ENCODE peak calls at places on chromosomes 7 and 10, in seven cellular contexts. R is NCI-H2029; U is ACHN; O is mesothelial cell of epicardium; I is T-helper 2 cell; H is stimulated activated CD8-positive, alpha-beta memory T cell treated with anti-CD3 and anti-CD28 coated beads, Interleukin-12 subunit alpha, Interleukin-12 subunit beta, amount 100 ng/mL, for 1 hour; J is NT2/D1. T is an unnamed sample.

GRCh38 chr10:17138450-17139062 is 8.9 kb upstream of the CUBN start:
- DNase-seq in R (no peak), U (no peak), O (no peak), I (no peak), H (no peak), J (no peak), T (no peak)

GRCh38 chr7:96832107-96832506 is 122.5 kb upstream of the SEM1 start:
- DNase-seq in R (no peak), U (no peak), O (no peak), I (no peak), H (no peak), J (no peak), T (no peak)

GRCh38 chr10:115093776-115094361 is 704 bp downstream of the ATRNL1 start:
- DNase-seq in R (no peak), U (peak), O (no peak), I (no peak), H (no peak), J (peak), T (no peak)

GRCh38 chr7:112174192-112174591 is 32.0 kb downstream of the DOCK4 start:
- DNase-seq in R (no peak), U (no peak), O (no peak), I (no peak), H (no peak), J (no peak), T (no peak)

GRCh38 chr10:62093863-62094291 is 174.8 kb downstream of the RTKN2 start:
- DNase-seq in R (no peak), U (peak), O (no peak), I (no peak), H (no peak), J (no peak), T (no peak)

GRCh38 chr7:1062296-1063294 is 18.2 kb downstream of the GPR146 start:
- DNase-seq in R (no peak), U (no peak), O (no peak), I (no peak), H (no peak), J (no peak), T (no peak)

GRCh38 chr7:149794665-149795064 is 21.3 kb upstream of the ZNF467 start:
- DNase-seq in R (no peak), U (no peak), O (no peak), I (no peak), H (no peak), J (no peak), T (no peak)

GRCh38 chr7:16579216-16579615 is 52.6 kb downstream of the LRRC72 start:
- DNase-seq in R (no peak), U (no peak), O (no peak), I (no peak), H (no peak), J (no peak), T (no peak)

GRCh38 chr7:108488902-108489538 is 32.8 kb upstream of the NRCAM start:
- DNase-seq in R (no peak), U (no peak), O (no peak), I (no peak), H (no peak), J (no peak), T (no peak)

GRCh38 chr7:18167815-18168214 is 140.2 kb upstream of the PRPS1L1 start:
- DNase-seq in R (no peak), U (no peak), O (no peak), I (no peak), H (no peak), J (no peak), T (no peak)

GRCh38 chr7:150941983-150942590 is 36.0 kb downstream of the KCNH2 start:
- DNase-seq in R (peak), U (no peak), O (no peak), I (peak), H (peak), J (no peak), T (no peak)

GRCh38 chr7:22559829-22560489 is 60.0 kb upstream of the STEAP1B start:
- DNase-seq in R (peak), U (peak), O (peak), I (peak), H (peak), J (peak), T (no peak)

GRCh38 chr7:74561898-74562613 is 95.5 kb upstream of the GTF2I start:
- DNase-seq in R (no peak), U (no peak), O (no peak), I (no peak), H (no peak), J (no peak), T (no peak)

GRCh38 chr7:28856656-28857055 is 101.5 kb downstream of the TRIL start:
- DNase-seq in R (no peak), U (no peak), O (no peak), I (no peak), H (no peak), J (no peak), T (no peak)

GRCh38 chr7:18900236-18900635 is 217.2 kb downstream of the TWIST1 start:
- DNase-seq in R (no peak), U (no peak), O (no peak), I (no peak), H (no peak), J (no peak), T (no peak)

GRCh38 chr7:39270018-39270417 is 292.3 kb downstream of the POU6F2 start:
- DNase-seq in R (no peak), U (no peak), O (no peak), I (no peak), H (no peak), J (no peak), T (no peak)

GRCh38 chr10:124175701-124176100 is 82.3 kb upstream of the CHST15 start:
- DNase-seq in R (no peak), U (no peak), O (no peak), I (no peak), H (no peak), J (no peak), T (no peak)

GRCh38 chr10:79137826-79138225 is 69.1 kb downstream of the ZMIZ1 start:
- DNase-seq in R (no peak), U (no peak), O (no peak), I (peak), H (peak), J (no peak), T (peak)

GRCh38 chr10:8337332-8337651 is 282.8 kb downstream of the GATA3 start:
- DNase-seq in R (no peak), U (no peak), O (no peak), I (no peak), H (no peak), J (no peak), T (no peak)

GRCh38 chr10:27998178-27998953 is 513 bp downstream of the ODAD2 start:
- DNase-seq in R (no peak), U (peak), O (peak), I (peak), H (no peak), J (peak), T (peak)

GRCh38 chr10:34759161-34759836 is 55.8 kb downstream of the PARD3 start:
- DNase-seq in R (no peak), U (no peak), O (no peak), I (no peak), H (no peak), J (no peak), T (no peak)

GRCh38 chr10:72889391-72889831 is 4.1 kb upstream of the OIT3 start:
- DNase-seq in R (peak), U (no peak), O (no peak), I (no peak), H (no peak), J (no peak), T (no peak)

GRCh38 chr7:67311901-67312300 is 315.3 kb downstream of the TYW1 start:
- DNase-seq in R (no peak), U (no peak), O (no peak), I (no peak), H (no peak), J (no peak), T (no peak)

GRCh38 chr7:128032605-128033235 is 1.5 kb upstream of the LRRC4 start:
- DNase-seq in R (no peak), U (no peak), O (peak), I (no peak), H (no peak), J (no peak), T (no peak)

GRCh38 chr10:23055424-23056191 is 39.8 kb upstream of the MSRB2 start:
- DNase-seq in R (no peak), U (no peak), O (no peak), I (no peak), H (no peak), J (peak), T (no peak)

GRCh38 chr7:159196584-159196983 is 51.9 kb upstream of the VIPR2 start:
- DNase-seq in R (no peak), U (no peak), O (no peak), I (no peak), H (no peak), J (no peak), T (no peak)

GRCh38 chr10:111956841-111957240 is 226.7 kb downstream of the GPAM start:
- DNase-seq in R (no peak), U (peak), O (no peak), I (no peak), H (no peak), J (no peak), T (no peak)

GRCh38 chr7:111232249-111233084 is 141.5 kb downstream of the LRRN3 start:
- DNase-seq in R (no peak), U (peak), O (no peak), I (no peak), H (no peak), J (no peak), T (no peak)

GRCh38 chr7:95045236-95045923 is 138.0 kb downstream of the PPP1R9A start:
- DNase-seq in R (no peak), U (peak), O (no peak), I (no peak), H (no peak), J (no peak), T (no peak)

GRCh38 chr10:47421057-47421952 is 37.2 kb upstream of the ZNF488 start:
- DNase-seq in R (no peak), U (no peak), O (no peak), I (no peak), H (no peak), J (no peak), T (no peak)

GRCh38 chr7:24611130-24611529 is 37.9 kb downstream of the PALS2 start:
- DNase-seq in R (no peak), U (no peak), O (no peak), I (no peak), H (no peak), J (no peak), T (no peak)

GRCh38 chr10:86953747-86954680 is 3.4 kb downstream of the MMRN2 start:
- DNase-seq in R (no peak), U (no peak), O (peak), I (no peak), H (no peak), J (peak), T (peak)

GRCh38 chr7:154646126-154647013 is 356.6 kb downstream of the PAXIP1 start:
- DNase-seq in R (no peak), U (no peak), O (no peak), I (no peak), H (no peak), J (no peak), T (no peak)

GRCh38 chr10:95314519-95314918 is 23.7 kb upstream of the PDLIM1 start:
- DNase-seq in R (peak), U (no peak), O (no peak), I (no peak), H (no peak), J (no peak), T (no peak)

GRCh38 chr7:98827258-98827657 is 42.6 kb downstream of the TMEM130 start:
- DNase-seq in R (no peak), U (no peak), O (no peak), I (no peak), H (no peak), J (no peak), T (no peak)

GRCh38 chr7:108079291-108080057 is 50.7 kb downstream of the LAMB4 start:
- DNase-seq in R (no peak), U (peak), O (no peak), I (no peak), H (no peak), J (no peak), T (no peak)

GRCh38 chr7:154842608-154843007 is 160.3 kb downstream of the PAXIP1 start:
- DNase-seq in R (peak), U (no peak), O (no peak), I (no peak), H (no peak), J (no peak), T (no peak)